ENCODE peak calls at places on chromosomes 16 and 17, in four cellular contexts. G is HepG2, F is A549, X is SK-N-SH. P is an unnamed sample.

GRCh38 chr17:28124962-28125361 is 82.5 kb downstream of the NLK start:
- DNase-seq in G (no peak), F (no peak), X (no peak), P (no peak)

GRCh38 chr17:21282231-21282630 is 2.3 kb upstream of the MAP2K3 start:
- DNase-seq in G (no peak), F (peak; percentile 93), X (no peak), P (no peak)

GRCh38 chr16:28477311-28477920 is 5.3 kb upstream of the NPIPB7 start:
- DNase-seq in G (no peak), F (no peak), X (no peak), P (no peak)

GRCh38 chr17:6204203-6204722 is 134.1 kb downstream of the WSCD1 start:
- DNase-seq in G (no peak), F (no peak), X (no peak), P (no peak)

GRCh38 chr16:24875466-24875865 is 29.7 kb downstream of the SLC5A11 start:
- DNase-seq in G (no peak), F (no peak), X (no peak), P (no peak)

GRCh38 chr16:79823644-79824043 is 223.1 kb upstream of the MAF start:
- DNase-seq in G (no peak), F (no peak), X (no peak), P (no peak)

GRCh38 chr17:37490638-37491614 is 1.2 kb downstream of the DUSP14 start:
- DNase-seq in G (peak; percentile 64), F (peak; percentile 90), X (no peak), P (no peak)

GRCh38 chr17:21061971-21062526 is 19.2 kb upstream of the USP22 start:
- DNase-seq in G (no peak), F (no peak), X (no peak), P (peak; percentile 55)

GRCh38 chr16:3816326-3816725 is 64.2 kb downstream of the CREBBP start:
- DNase-seq in G (no peak), F (no peak), X (no peak), P (no peak)

GRCh38 chr16:997440-998051 is 16.0 kb downstream of the SOX8 start:
- DNase-seq in G (no peak), F (peak; percentile 72), X (no peak), P (no peak)

GRCh38 chr16:83813818-83814653 is 6.3 kb downstream of the HSBP1 start:
- DNase-seq in G (peak; percentile 73), F (peak; percentile 34), X (no peak), P (no peak)

GRCh38 chr16:15897834-15898254 is 9.4 kb upstream of the CEP20 start:
- DNase-seq in G (no peak), F (no peak), X (no peak), P (peak; percentile 76)

GRCh38 chr16:1078579-1079021 is 6.1 kb downstream of the SSTR5 start:
- DNase-seq in G (peak; percentile 91), F (peak; percentile 93), X (no peak), P (no peak)

DNA sequence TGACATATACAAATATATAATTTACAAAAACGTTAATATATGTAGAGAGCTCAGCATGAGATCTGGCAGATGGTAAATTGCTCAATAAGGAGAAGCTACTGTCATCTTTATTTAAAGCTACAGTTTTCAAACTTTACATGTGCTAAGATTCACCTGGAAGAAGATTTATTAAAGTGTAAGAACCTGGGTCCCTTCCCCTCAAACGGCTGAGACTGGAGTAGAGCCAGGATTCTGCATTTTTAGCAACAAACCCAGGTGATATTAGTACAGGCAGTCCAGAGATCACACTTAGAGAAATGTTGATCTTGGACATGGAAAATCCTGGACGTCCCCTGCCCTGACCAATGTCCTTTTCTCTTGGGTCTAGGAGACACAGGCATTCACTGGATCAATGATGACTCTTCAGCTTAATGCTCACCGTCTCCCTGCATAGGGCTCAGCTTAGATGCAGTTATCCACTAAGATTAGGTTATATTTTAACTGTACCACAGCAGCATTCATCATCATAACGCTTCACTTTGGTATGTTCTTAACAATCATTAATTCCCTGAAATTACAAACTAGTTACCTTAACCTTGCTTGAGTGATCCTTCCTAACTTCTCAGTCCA is 20.4 kb downstream of the CDR2 start:
- DNase-seq in G (peak; percentile 78), F (no peak), X (no peak), P (no peak)
- TF ChIP-seq PBX3 in G (no peak), F (no peak), X (no peak), P (no peak)

DNA sequence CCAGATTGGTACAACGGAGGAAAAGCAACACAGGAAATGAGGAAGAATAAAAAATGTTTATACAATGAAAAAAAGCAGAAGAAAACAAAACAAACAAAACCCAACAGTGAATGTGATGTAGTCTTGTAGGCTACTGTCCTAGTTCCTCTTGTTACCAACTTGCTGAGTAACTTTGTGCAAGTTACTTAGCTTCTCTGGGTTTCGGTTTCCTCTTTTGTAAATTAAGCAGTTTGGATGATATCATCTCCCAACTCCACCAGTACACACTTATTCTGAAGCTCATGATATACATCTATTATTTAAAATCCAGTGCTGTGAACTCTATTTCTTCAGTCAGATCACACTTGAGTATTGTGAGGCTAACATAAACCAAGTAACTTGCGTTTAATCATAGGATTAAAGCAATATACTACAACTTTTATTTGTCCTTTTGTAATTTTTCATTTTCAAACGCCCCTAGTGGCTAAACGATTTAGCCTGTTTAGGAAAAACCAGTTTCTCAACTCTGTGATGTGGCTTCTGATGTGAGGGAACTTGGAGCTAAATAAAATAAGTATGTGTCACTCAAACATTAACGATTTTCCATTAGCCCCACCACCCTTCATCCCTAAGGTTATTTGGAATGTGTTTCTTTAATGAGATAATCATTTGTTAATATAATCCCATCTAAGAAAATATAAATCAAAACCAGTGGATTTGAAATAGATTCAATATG is 1.4 kb upstream of the UNK start:
- DNase-seq in G (peak; percentile 52), F (no peak), X (peak; percentile 30), P (peak; percentile 83)
- TF ChIP-seq PBX3 in G (no peak), F (no peak), X (no peak), P (no peak)

DNA sequence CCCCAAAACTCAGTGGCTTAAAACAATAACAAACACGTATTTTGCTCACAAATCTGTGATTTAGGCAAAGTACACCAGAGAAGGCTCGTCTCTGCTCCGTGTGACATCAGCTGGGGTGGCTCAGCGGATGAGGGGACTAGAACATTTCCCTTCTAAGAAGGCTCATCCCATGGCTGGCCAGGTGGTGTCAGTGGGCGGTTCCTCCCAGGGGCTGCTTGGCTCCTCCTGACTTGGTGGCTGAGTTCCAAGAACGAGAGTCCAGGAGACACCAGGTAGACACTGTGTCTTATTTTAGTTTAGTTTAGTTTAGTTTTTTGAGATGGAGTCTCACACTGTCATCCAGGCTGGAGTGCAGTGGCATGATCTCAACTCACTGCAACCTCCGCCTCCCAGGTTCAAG is 5.6 kb upstream of the CHMP6 start:
- DNase-seq in G (no peak), F (no peak), X (no peak), P (no peak)
- TF ChIP-seq PBX3 in G (no peak), F (no peak), X (no peak), P (no peak)

GRCh38 chr16:86773339-86773715 is 195.0 kb downstream of the FOXL1 start:
- DNase-seq in G (no peak), F (no peak), X (no peak), P (no peak)

GRCh38 chr16:86772671-86773338 is 194.5 kb downstream of the FOXL1 start:
- DNase-seq in G (no peak), F (no peak), X (no peak), P (no peak)

GRCh38 chr16:86774931-86775330 is 196.6 kb downstream of the FOXL1 start:
- DNase-seq in G (no peak), F (no peak), X (no peak), P (no peak)

GRCh38 chr16:86771506-86772230 is 193.3 kb downstream of the FOXL1 start:
- DNase-seq in G (no peak), F (no peak), X (no peak), P (no peak)

DNA sequence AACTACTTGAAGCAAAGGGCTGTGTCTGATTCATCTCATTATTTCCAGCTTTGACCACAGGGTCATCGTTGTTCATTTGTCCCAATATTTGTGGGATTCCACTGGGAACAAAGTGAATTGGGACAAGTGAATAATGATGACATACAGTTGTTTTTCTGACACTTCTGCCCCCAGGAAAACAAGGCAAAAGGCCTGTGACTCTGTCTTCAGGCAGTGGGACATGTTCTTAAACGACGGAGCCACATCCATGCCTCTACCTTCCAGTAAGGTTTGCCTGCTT is 193.8 kb downstream of the FOXL1 start:
- DNase-seq in G (no peak), F (no peak), X (no peak), P (no peak)
- TF ChIP-seq PBX3 in G (no peak), F (no peak), X (no peak), P (no peak)

DNA sequence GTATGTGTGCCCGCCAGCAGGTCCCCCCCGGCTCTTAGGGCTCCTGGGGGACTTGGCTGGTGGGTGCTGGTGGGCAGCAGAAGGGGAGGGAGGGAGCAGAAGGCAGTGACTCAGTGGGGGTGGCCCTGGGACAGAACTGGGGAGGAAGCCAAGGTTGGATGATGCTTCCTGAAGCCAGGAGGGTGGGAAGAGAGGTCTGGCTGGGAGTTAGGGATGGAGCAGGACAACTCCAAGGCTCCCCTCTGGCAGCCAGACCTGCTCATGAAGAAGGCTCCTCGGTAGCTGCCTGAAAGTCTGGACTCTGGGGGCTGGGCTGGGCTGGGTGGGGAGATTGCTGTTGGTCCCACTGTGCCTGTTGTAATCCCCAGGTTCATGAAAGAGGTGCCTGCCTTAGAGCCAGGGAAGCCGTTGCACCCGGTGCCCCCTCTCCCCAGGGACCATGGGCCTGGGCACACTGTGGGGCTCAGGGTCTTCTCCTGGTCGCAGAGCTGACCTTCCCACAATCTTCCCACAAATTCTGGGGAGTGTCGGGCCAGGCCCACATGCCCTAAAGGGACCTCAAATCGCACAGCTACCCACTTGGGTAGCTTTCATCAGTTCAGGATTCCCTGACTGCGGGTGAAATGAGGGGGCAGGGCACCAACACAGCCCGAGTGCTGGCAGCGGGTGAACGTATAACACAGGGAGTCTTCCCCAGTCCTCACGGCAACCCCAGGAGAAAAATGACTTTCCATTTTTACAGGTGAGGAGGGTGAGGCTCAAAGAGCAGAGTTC is 1.1 kb upstream of the PLEKHG4 start:
- DNase-seq in G (peak; percentile 43), F (peak; percentile 18), X (no peak), P (no peak)
- TF ChIP-seq PBX3 in G (no peak), F (no peak), X (peak; percentile 3), P (no peak)